ENCODE peak calls at places on chromosomes 5 and 9, in nine cellular contexts. One of them, this sample, is unnamed. For H3K4me1, the result is how much of the 10 kb centered on the place peaks cover.

GRCh38 chr5:14879985-14880589 is 8.5 kb upstream of the ANKH start:
- DNase-seq in uterus: no peak
- DNase-seq in CD4-positive, alpha-beta memory T cell: no peak
- DNase-seq in pancreas: no peak
- DNase-seq in A549: no peak
- DNase-seq in HCT116: no peak
- DNase-seq in sigmoid colon: no peak
- DNase-seq in IMR-90: peak
- DNase-seq in neuronal stem cell: no peak
- DNase-seq in this sample: no peak

GRCh38 chr9:128733256-128733655 is 9.3 kb upstream of the ZDHHC12 start:
- DNase-seq in pancreas: peak
- DNase-seq in uterus: peak
- DNase-seq in CD4-positive, alpha-beta memory T cell: no peak
- DNase-seq in sigmoid colon: peak
- DNase-seq in neuronal stem cell: peak
- DNase-seq in IMR-90: peak
- DNase-seq in A549: peak
- DNase-seq in HCT116: peak
- DNase-seq in this sample: peak

GRCh38 chr5:108212775-108213346 is 169.0 kb downstream of the FBXL17 start:
- DNase-seq in IMR-90: peak
- DNase-seq in uterus: no peak
- DNase-seq in sigmoid colon: no peak
- DNase-seq in A549: peak
- DNase-seq in neuronal stem cell: no peak
- DNase-seq in pancreas: no peak
- DNase-seq in CD4-positive, alpha-beta memory T cell: no peak
- DNase-seq in HCT116: no peak
- DNase-seq in this sample: no peak

GRCh38 chr5:24783596-24783995 is 138.8 kb upstream of the CDH10 start:
- DNase-seq in HCT116: no peak
- DNase-seq in sigmoid colon: no peak
- DNase-seq in pancreas: no peak
- DNase-seq in neuronal stem cell: no peak
- DNase-seq in IMR-90: no peak
- DNase-seq in CD4-positive, alpha-beta memory T cell: no peak
- DNase-seq in uterus: no peak
- DNase-seq in A549: no peak
- DNase-seq in this sample: no peak

GRCh38 chr9:63816742-63817621 is 1468.0 kb downstream of the FOXD4L5 start:
- DNase-seq in pancreas: peak
- DNase-seq in CD4-positive, alpha-beta memory T cell: peak
- DNase-seq in sigmoid colon: peak
- DNase-seq in uterus: peak
- DNase-seq in A549: peak
- DNase-seq in HCT116: no peak
- DNase-seq in IMR-90: peak
- DNase-seq in neuronal stem cell: peak
- DNase-seq in this sample: peak

GRCh38 chr9:136542246-136543041 is 3.4 kb downstream of the NOTCH1 start:
- DNase-seq in CD4-positive, alpha-beta memory T cell: no peak
- DNase-seq in uterus: no peak
- DNase-seq in pancreas: no peak
- DNase-seq in sigmoid colon: no peak
- DNase-seq in A549: no peak
- DNase-seq in neuronal stem cell: peak
- DNase-seq in HCT116: no peak
- DNase-seq in IMR-90: no peak
- DNase-seq in this sample: no peak

GRCh38 chr9:76876098-76876497 is 29.8 kb downstream of the PRUNE2 start:
- DNase-seq in CD4-positive, alpha-beta memory T cell: no peak
- DNase-seq in A549: no peak
- DNase-seq in neuronal stem cell: no peak
- DNase-seq in pancreas: no peak
- DNase-seq in IMR-90: peak
- DNase-seq in HCT116: no peak
- DNase-seq in uterus: peak
- DNase-seq in sigmoid colon: no peak
- DNase-seq in this sample: no peak

GRCh38 chr5:146007973-146008372 is 71.6 kb downstream of the SH3RF2 start:
- DNase-seq in CD4-positive, alpha-beta memory T cell: no peak
- DNase-seq in A549: no peak
- DNase-seq in HCT116: no peak
- DNase-seq in neuronal stem cell: no peak
- DNase-seq in sigmoid colon: no peak
- DNase-seq in uterus: no peak
- DNase-seq in IMR-90: no peak
- DNase-seq in pancreas: no peak
- DNase-seq in this sample: no peak

GRCh38 chr5:38848637-38849036 is 2.8 kb downstream of the OSMR start:
- DNase-seq in HCT116: no peak
- DNase-seq in A549: no peak
- DNase-seq in neuronal stem cell: no peak
- DNase-seq in pancreas: no peak
- DNase-seq in uterus: no peak
- DNase-seq in IMR-90: no peak
- DNase-seq in CD4-positive, alpha-beta memory T cell: no peak
- DNase-seq in sigmoid colon: no peak
- DNase-seq in this sample: no peak

GRCh38 chr5:5419291-5420210 is 2.9 kb upstream of the ICE1 start:
- DNase-seq in pancreas: no peak
- DNase-seq in IMR-90: peak
- DNase-seq in sigmoid colon: no peak
- DNase-seq in A549: peak
- DNase-seq in HCT116: peak
- DNase-seq in neuronal stem cell: peak
- DNase-seq in uterus: no peak
- DNase-seq in CD4-positive, alpha-beta memory T cell: peak
- DNase-seq in this sample: no peak

GRCh38 chr5:141199359-141200235 is at the start of gene PCDHB11:
- DNase-seq in IMR-90: no peak
- DNase-seq in HCT116: no peak
- DNase-seq in sigmoid colon: no peak
- DNase-seq in uterus: no peak
- DNase-seq in pancreas: no peak
- DNase-seq in neuronal stem cell: no peak
- DNase-seq in CD4-positive, alpha-beta memory T cell: no peak
- DNase-seq in A549: peak
- DNase-seq in this sample: no peak

GRCh38 chr9:36745977-36746376 is 173.3 kb downstream of the MELK start:
- DNase-seq in A549: no peak
- DNase-seq in pancreas: no peak
- DNase-seq in sigmoid colon: no peak
- DNase-seq in HCT116: no peak
- DNase-seq in IMR-90: no peak
- DNase-seq in CD4-positive, alpha-beta memory T cell: no peak
- DNase-seq in neuronal stem cell: no peak
- DNase-seq in uterus: no peak
- DNase-seq in this sample: no peak

GRCh38 chr5:53378590-53379247 is 101.7 kb upstream of the FST start:
- DNase-seq in CD4-positive, alpha-beta memory T cell: no peak
- DNase-seq in A549: no peak
- DNase-seq in sigmoid colon: no peak
- DNase-seq in pancreas: no peak
- DNase-seq in HCT116: no peak
- DNase-seq in IMR-90: peak
- DNase-seq in uterus: no peak
- DNase-seq in neuronal stem cell: no peak
- DNase-seq in this sample: no peak

DNA sequence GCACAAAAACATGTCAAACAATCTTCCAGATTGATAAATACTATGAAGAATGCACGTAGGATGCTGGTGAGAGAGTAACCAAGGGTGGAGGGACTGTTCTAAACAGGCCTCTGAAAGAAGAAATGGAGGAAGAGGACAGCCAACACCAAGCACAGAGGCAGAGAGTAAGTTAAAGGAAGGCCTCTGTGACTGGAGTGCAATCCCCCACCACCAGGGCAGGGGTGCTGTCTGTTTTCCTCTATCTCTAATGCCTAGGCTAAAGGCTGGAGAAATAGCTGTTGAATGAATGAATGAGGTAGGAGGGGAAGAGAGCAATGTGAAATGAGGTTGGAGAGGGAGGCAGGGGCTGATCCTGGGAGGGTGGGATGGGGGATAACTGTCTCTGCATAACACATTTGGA is 88.9 kb downstream of the ANKRD55 start:
- DNase-seq in pancreas: no peak
- DNase-seq in HCT116: no peak
- DNase-seq in neuronal stem cell: no peak
- DNase-seq in CD4-positive, alpha-beta memory T cell: no peak
- DNase-seq in IMR-90: no peak
- DNase-seq in sigmoid colon: no peak
- DNase-seq in uterus: no peak
- DNase-seq in A549: no peak
- DNase-seq in this sample: no peak
- H3K4me1 ChIP-seq in pancreas: under half
- H3K4me1 ChIP-seq in HCT116: under half
- H3K4me1 ChIP-seq in neuronal stem cell: under half
- H3K4me1 ChIP-seq in CD4-positive, alpha-beta memory T cell: half or more
- H3K4me1 ChIP-seq in IMR-90: under half
- H3K4me1 ChIP-seq in sigmoid colon: under half
- H3K4me1 ChIP-seq in uterus: under half
- H3K4me1 ChIP-seq in A549: under half
- H3K4me1 ChIP-seq in this sample: under half

DNA sequence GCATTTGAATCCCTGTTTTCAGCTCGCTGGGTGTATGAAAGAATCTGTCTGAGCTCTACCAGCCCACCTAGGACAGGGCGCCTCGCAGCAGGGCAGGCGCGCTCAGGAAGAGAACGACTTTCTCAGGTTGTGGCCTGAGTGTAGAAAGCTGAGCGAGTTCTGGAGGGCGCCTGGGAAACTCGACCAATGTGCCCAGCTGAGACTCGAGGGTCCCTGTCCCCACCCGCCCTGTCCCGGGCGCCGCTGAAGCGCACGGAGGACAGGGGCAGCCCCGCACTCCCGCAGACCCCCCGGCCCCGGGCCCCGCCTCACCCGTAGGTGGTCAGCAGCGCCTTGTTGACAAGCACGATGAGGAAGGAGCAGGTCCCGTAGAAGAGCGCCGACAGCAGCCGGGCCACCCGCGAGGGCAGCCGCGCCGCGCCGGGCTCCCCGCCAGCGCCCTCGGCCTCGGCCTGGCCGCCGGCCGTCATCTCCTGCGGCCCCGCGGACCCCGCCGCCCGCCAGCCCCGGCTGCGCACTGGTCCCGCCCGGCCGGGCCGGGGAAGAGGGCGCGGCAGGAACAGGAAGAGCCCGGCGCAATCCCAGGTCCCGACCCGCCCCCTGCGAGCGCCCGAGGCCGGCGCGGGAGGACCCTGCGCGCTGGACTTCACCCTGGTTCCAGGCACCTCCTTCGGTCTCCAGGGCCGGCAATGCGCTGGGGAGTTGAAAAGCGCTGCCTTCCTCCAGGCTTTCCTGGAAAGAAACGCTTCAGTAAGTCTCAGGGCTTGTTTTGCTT is at the start of gene SLC35D2:
- DNase-seq in HCT116: no peak
- DNase-seq in sigmoid colon: peak
- DNase-seq in neuronal stem cell: peak
- DNase-seq in A549: peak
- DNase-seq in CD4-positive, alpha-beta memory T cell: no peak
- DNase-seq in uterus: peak
- DNase-seq in IMR-90: peak
- DNase-seq in pancreas: peak
- DNase-seq in this sample: peak
- H3K4me3 ChIP-seq in HCT116: peak
- H3K4me3 ChIP-seq in sigmoid colon: peak
- H3K4me3 ChIP-seq in neuronal stem cell: peak
- H3K4me3 ChIP-seq in A549: peak
- H3K4me3 ChIP-seq in CD4-positive, alpha-beta memory T cell: peak
- H3K4me3 ChIP-seq in uterus: peak
- H3K4me3 ChIP-seq in IMR-90: peak
- H3K4me3 ChIP-seq in pancreas: peak
- H3K4me3 ChIP-seq in this sample: peak

GRCh38 chr5:154298060-154298459 is 107.5 kb downstream of the GALNT10 start:
- DNase-seq in neuronal stem cell: no peak
- DNase-seq in CD4-positive, alpha-beta memory T cell: no peak
- DNase-seq in IMR-90: no peak
- DNase-seq in A549: no peak
- DNase-seq in sigmoid colon: no peak
- DNase-seq in uterus: no peak
- DNase-seq in HCT116: no peak
- DNase-seq in pancreas: no peak
- DNase-seq in this sample: no peak

GRCh38 chr5:154291917-154292316 is 101.4 kb downstream of the GALNT10 start:
- DNase-seq in CD4-positive, alpha-beta memory T cell: no peak
- DNase-seq in IMR-90: no peak
- DNase-seq in uterus: no peak
- DNase-seq in A549: no peak
- DNase-seq in neuronal stem cell: no peak
- DNase-seq in HCT116: no peak
- DNase-seq in sigmoid colon: no peak
- DNase-seq in pancreas: no peak
- DNase-seq in this sample: no peak

GRCh38 chr5:154296525-154297159 is 106.1 kb downstream of the GALNT10 start:
- DNase-seq in A549: peak
- DNase-seq in IMR-90: no peak
- DNase-seq in pancreas: no peak
- DNase-seq in sigmoid colon: no peak
- DNase-seq in CD4-positive, alpha-beta memory T cell: no peak
- DNase-seq in HCT116: no peak
- DNase-seq in neuronal stem cell: no peak
- DNase-seq in uterus: no peak
- DNase-seq in this sample: no peak

GRCh38 chr5:154295551-154295950 is 105.0 kb downstream of the GALNT10 start:
- DNase-seq in uterus: no peak
- DNase-seq in pancreas: no peak
- DNase-seq in CD4-positive, alpha-beta memory T cell: no peak
- DNase-seq in neuronal stem cell: no peak
- DNase-seq in HCT116: no peak
- DNase-seq in IMR-90: no peak
- DNase-seq in A549: no peak
- DNase-seq in sigmoid colon: no peak
- DNase-seq in this sample: no peak

DNA sequence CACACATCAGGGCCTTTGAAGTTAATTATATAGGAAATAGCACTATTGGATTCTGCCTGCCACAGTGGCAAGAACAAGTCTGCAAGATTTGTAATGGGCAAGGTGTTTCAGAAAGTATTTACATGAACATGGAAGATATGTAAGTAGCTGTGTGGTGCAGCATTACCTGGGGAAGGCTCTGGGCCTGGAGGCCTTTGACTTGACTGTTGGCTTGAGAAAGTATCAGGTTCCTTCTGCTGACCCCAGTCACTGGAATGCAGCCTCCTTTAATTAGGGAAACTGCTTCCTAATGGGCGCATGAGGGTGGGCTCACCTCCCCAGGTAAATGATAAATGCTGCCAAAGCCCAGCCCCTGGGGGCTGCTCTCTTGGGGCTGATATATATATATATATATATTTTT is 102.7 kb downstream of the GALNT10 start:
- DNase-seq in neuronal stem cell: no peak
- DNase-seq in uterus: no peak
- DNase-seq in CD4-positive, alpha-beta memory T cell: no peak
- DNase-seq in A549: no peak
- DNase-seq in HCT116: no peak
- DNase-seq in IMR-90: no peak
- DNase-seq in pancreas: no peak
- DNase-seq in sigmoid colon: no peak
- DNase-seq in this sample: no peak
- H3K4me1 ChIP-seq in neuronal stem cell: under half
- H3K4me1 ChIP-seq in uterus: under half
- H3K4me1 ChIP-seq in CD4-positive, alpha-beta memory T cell: under half
- H3K4me1 ChIP-seq in A549: half or more
- H3K4me1 ChIP-seq in HCT116: under half
- H3K4me1 ChIP-seq in IMR-90: under half
- H3K4me1 ChIP-seq in pancreas: under half
- H3K4me1 ChIP-seq in sigmoid colon: under half
- H3K4me1 ChIP-seq in this sample: under half

GRCh38 chr5:149580808-149581191 is 498 bp upstream of the ARHGEF37 start:
- DNase-seq in sigmoid colon: no peak
- DNase-seq in A549: no peak
- DNase-seq in uterus: no peak
- DNase-seq in pancreas: no peak
- DNase-seq in neuronal stem cell: no peak
- DNase-seq in HCT116: no peak
- DNase-seq in IMR-90: no peak
- DNase-seq in CD4-positive, alpha-beta memory T cell: no peak
- DNase-seq in this sample: no peak
- H3K4me3 ChIP-seq in sigmoid colon: peak
- H3K4me3 ChIP-seq in A549: peak
- H3K4me3 ChIP-seq in uterus: peak
- H3K4me3 ChIP-seq in pancreas: peak
- H3K4me3 ChIP-seq in neuronal stem cell: peak
- H3K4me3 ChIP-seq in HCT116: peak
- H3K4me3 ChIP-seq in IMR-90: peak
- H3K4me3 ChIP-seq in CD4-positive, alpha-beta memory T cell: no peak
- H3K4me3 ChIP-seq in this sample: peak